ENCODE peak calls at places on chromosome 16, in ten cellular contexts. One of them, this sample, is unnamed.
A peak's percentile ranks its signal among the peaks of the same experiment; 100 is the strongest.

GRCh38 chr16:30041841-30042240 is 10.8 kb upstream of the TLCD3B start:
- DNase-seq in heart left ventricle: no peak
- DNase-seq in kidney: no peak
- DNase-seq in H9: no peak
- DNase-seq in SK-N-SH: no peak
- DNase-seq in gastrocnemius medialis: no peak
- DNase-seq in tibial artery: no peak
- DNase-seq in foreskin keratinocyte: no peak
- DNase-seq in IMR-90: peak; percentile 46
- DNase-seq in right atrium auricular region: no peak
- DNase-seq in this sample: no peak

GRCh38 chr16:52914428-52914827 is 138.3 kb downstream of the CHD9NB start:
- DNase-seq in heart left ventricle: no peak
- DNase-seq in IMR-90: no peak
- DNase-seq in kidney: no peak
- DNase-seq in right atrium auricular region: no peak
- DNase-seq in foreskin keratinocyte: no peak
- DNase-seq in H9: peak; percentile 45
- DNase-seq in SK-N-SH: no peak
- DNase-seq in gastrocnemius medialis: no peak
- DNase-seq in tibial artery: no peak
- DNase-seq in this sample: no peak

GRCh38 chr16:86874141-86874540 is 295.8 kb downstream of the FOXL1 start:
- DNase-seq in kidney: no peak
- DNase-seq in H9: peak; percentile 74
- DNase-seq in tibial artery: no peak
- DNase-seq in IMR-90: no peak
- DNase-seq in SK-N-SH: peak; percentile 62
- DNase-seq in gastrocnemius medialis: no peak
- DNase-seq in heart left ventricle: no peak
- DNase-seq in foreskin keratinocyte: no peak
- DNase-seq in right atrium auricular region: no peak
- DNase-seq in this sample: no peak

GRCh38 chr16:75264999-75265910 is 13.8 kb upstream of the BCAR1 start:
- DNase-seq in H9: no peak
- DNase-seq in heart left ventricle: peak; percentile 66
- DNase-seq in foreskin keratinocyte: no peak
- DNase-seq in IMR-90: no peak
- DNase-seq in tibial artery: no peak
- DNase-seq in kidney: peak; percentile 85
- DNase-seq in SK-N-SH: peak; percentile 76
- DNase-seq in right atrium auricular region: no peak
- DNase-seq in gastrocnemius medialis: no peak
- DNase-seq in this sample: no peak

GRCh38 chr16:55297910-55298175 is 26.2 kb upstream of the IRX6 start:
- DNase-seq in SK-N-SH: no peak
- DNase-seq in H9: no peak
- DNase-seq in heart left ventricle: no peak
- DNase-seq in foreskin keratinocyte: peak; percentile 47
- DNase-seq in tibial artery: no peak
- DNase-seq in right atrium auricular region: no peak
- DNase-seq in kidney: no peak
- DNase-seq in gastrocnemius medialis: no peak
- DNase-seq in IMR-90: peak; percentile 4
- DNase-seq in this sample: no peak

GRCh38 chr16:86930663-86931062 is 352.3 kb downstream of the FOXL1 start:
- DNase-seq in tibial artery: no peak
- DNase-seq in H9: no peak
- DNase-seq in foreskin keratinocyte: no peak
- DNase-seq in IMR-90: no peak
- DNase-seq in SK-N-SH: no peak
- DNase-seq in kidney: no peak
- DNase-seq in gastrocnemius medialis: no peak
- DNase-seq in heart left ventricle: no peak
- DNase-seq in right atrium auricular region: no peak
- DNase-seq in this sample: no peak

GRCh38 chr16:56708418-56708817 is 21.5 kb upstream of the NUP93 start:
- DNase-seq in SK-N-SH: no peak
- DNase-seq in gastrocnemius medialis: no peak
- DNase-seq in tibial artery: no peak
- DNase-seq in heart left ventricle: no peak
- DNase-seq in foreskin keratinocyte: no peak
- DNase-seq in kidney: no peak
- DNase-seq in IMR-90: no peak
- DNase-seq in H9: no peak
- DNase-seq in right atrium auricular region: no peak
- DNase-seq in this sample: no peak

GRCh38 chr16:88121886-88122580 is 170.8 kb downstream of the BANP start:
- DNase-seq in IMR-90: no peak
- DNase-seq in tibial artery: no peak
- DNase-seq in SK-N-SH: no peak
- DNase-seq in foreskin keratinocyte: no peak
- DNase-seq in heart left ventricle: no peak
- DNase-seq in right atrium auricular region: no peak
- DNase-seq in H9: no peak
- DNase-seq in kidney: peak; percentile 63
- DNase-seq in gastrocnemius medialis: no peak
- DNase-seq in this sample: no peak

GRCh38 chr16:50324345-50324744 is 44.4 kb downstream of the BRD7 start:
- DNase-seq in foreskin keratinocyte: no peak
- DNase-seq in gastrocnemius medialis: no peak
- DNase-seq in right atrium auricular region: no peak
- DNase-seq in SK-N-SH: no peak
- DNase-seq in IMR-90: no peak
- DNase-seq in H9: no peak
- DNase-seq in heart left ventricle: no peak
- DNase-seq in kidney: no peak
- DNase-seq in tibial artery: no peak
- DNase-seq in this sample: no peak

GRCh38 chr16:50320310-50320709 is 48.5 kb downstream of the BRD7 start:
- DNase-seq in right atrium auricular region: no peak
- DNase-seq in foreskin keratinocyte: no peak
- DNase-seq in SK-N-SH: no peak
- DNase-seq in IMR-90: no peak
- DNase-seq in tibial artery: no peak
- DNase-seq in H9: no peak
- DNase-seq in heart left ventricle: no peak
- DNase-seq in gastrocnemius medialis: no peak
- DNase-seq in kidney: no peak
- DNase-seq in this sample: no peak

GRCh38 chr16:50326264-50326663 is 42.5 kb downstream of the BRD7 start:
- DNase-seq in IMR-90: no peak
- DNase-seq in H9: no peak
- DNase-seq in foreskin keratinocyte: no peak
- DNase-seq in heart left ventricle: no peak
- DNase-seq in right atrium auricular region: no peak
- DNase-seq in SK-N-SH: no peak
- DNase-seq in kidney: no peak
- DNase-seq in tibial artery: no peak
- DNase-seq in gastrocnemius medialis: no peak
- DNase-seq in this sample: no peak

GRCh38 chr16:50322333-50322732 is 46.5 kb downstream of the BRD7 start:
- DNase-seq in tibial artery: no peak
- DNase-seq in H9: no peak
- DNase-seq in gastrocnemius medialis: no peak
- DNase-seq in IMR-90: no peak
- DNase-seq in foreskin keratinocyte: no peak
- DNase-seq in heart left ventricle: no peak
- DNase-seq in kidney: no peak
- DNase-seq in SK-N-SH: no peak
- DNase-seq in right atrium auricular region: no peak
- DNase-seq in this sample: no peak

DNA sequence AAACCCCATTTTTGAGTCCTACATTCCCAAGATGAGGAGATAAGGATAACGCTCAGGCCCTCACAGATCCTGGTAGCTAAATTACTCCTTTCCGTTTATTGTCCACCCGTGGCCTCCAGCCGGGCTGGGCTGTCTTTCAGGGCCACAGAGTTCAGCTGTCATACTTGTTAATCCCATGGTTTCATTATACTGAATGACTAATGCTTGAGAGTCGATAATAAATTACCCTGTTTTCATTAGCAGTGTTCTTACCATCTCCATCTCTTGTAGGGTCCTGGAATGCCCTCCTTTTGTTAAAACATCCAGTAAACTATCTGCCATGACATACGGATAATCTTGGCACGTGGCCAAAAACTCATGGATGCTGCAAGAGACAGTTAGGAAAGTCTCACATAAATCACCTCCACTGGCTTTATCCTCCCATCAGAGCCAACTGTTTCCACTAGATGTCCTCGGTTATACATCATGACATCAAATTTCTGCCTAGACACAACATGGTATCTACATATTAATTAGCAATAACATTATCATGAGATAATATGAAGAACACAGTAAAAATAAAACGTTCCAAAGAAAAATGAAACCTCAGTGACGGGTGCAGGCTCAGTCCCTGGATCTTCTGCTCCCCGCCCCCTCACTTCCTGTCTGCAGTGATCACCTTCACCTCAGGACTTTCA is 45.3 kb downstream of the BRD7 start:
- DNase-seq in H9: no peak
- DNase-seq in kidney: no peak
- DNase-seq in right atrium auricular region: no peak
- DNase-seq in foreskin keratinocyte: no peak
- DNase-seq in heart left ventricle: no peak
- DNase-seq in IMR-90: peak; percentile 56
- DNase-seq in tibial artery: no peak
- DNase-seq in SK-N-SH: peak; percentile 36
- DNase-seq in gastrocnemius medialis: no peak
- DNase-seq in this sample: no peak
- TF ChIP-seq CTCF in H9: peak; percentile 46
- TF ChIP-seq CTCF in kidney: no peak
- TF ChIP-seq CTCF in right atrium auricular region: no peak
- TF ChIP-seq CTCF in foreskin keratinocyte: peak; percentile 43
- TF ChIP-seq CTCF in heart left ventricle: no peak
- TF ChIP-seq CTCF in IMR-90: peak; percentile 46
- TF ChIP-seq CTCF in tibial artery: no peak
- TF ChIP-seq CTCF in SK-N-SH: peak; percentile 38
- TF ChIP-seq CTCF in gastrocnemius medialis: no peak
- TF ChIP-seq CTCF in this sample: no peak

GRCh38 chr16:8865145-8865882 is 3.5 kb downstream of the CARHSP1 start:
- DNase-seq in SK-N-SH: no peak
- DNase-seq in H9: no peak
- DNase-seq in foreskin keratinocyte: no peak
- DNase-seq in heart left ventricle: no peak
- DNase-seq in IMR-90: no peak
- DNase-seq in right atrium auricular region: no peak
- DNase-seq in kidney: no peak
- DNase-seq in gastrocnemius medialis: no peak
- DNase-seq in tibial artery: no peak
- DNase-seq in this sample: no peak
- H3K4me1 ChIP-seq in SK-N-SH: peaks cover 35% of the 10 kb centered on the region
- H3K4me1 ChIP-seq in H9: peaks cover 20% of the 10 kb centered on the region
- H3K4me1 ChIP-seq in foreskin keratinocyte: peaks cover 9% of the 10 kb centered on the region
- H3K4me1 ChIP-seq in heart left ventricle: peaks cover 33% of the 10 kb centered on the region
- H3K4me1 ChIP-seq in IMR-90: peaks cover 28% of the 10 kb centered on the region
- H3K4me1 ChIP-seq in right atrium auricular region: peaks cover 78% of the 10 kb centered on the region
- H3K4me1 ChIP-seq in kidney: peaks cover 36% of the 10 kb centered on the region
- H3K4me1 ChIP-seq in gastrocnemius medialis: peaks cover 39% of the 10 kb centered on the region
- H3K4me1 ChIP-seq in tibial artery: peaks cover 48% of the 10 kb centered on the region
- H3K4me1 ChIP-seq in this sample: peaks cover 32% of the 10 kb centered on the region

DNA sequence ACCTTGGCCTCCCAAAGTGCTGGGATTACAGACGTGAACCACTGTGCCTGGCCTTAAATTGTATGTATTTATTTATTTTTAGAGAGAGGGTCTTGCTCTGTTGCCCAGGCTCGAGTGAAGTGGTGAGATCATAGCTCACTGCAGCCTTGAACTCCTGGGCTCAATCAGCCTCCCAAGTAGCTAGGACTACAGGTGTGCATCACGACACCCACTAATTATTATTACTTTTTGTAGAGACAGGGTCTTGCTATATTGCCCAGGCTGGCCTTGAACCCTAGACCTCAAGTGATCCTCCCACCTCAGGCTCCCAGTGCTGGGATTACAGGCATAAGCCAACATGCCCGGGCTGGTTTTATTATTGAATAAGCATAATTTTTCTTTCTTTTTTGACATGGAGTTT is 4.1 kb upstream of the NFATC2IP start:
- DNase-seq in SK-N-SH: no peak
- DNase-seq in IMR-90: no peak
- DNase-seq in H9: no peak
- DNase-seq in right atrium auricular region: no peak
- DNase-seq in foreskin keratinocyte: no peak
- DNase-seq in gastrocnemius medialis: no peak
- DNase-seq in kidney: no peak
- DNase-seq in heart left ventricle: no peak
- DNase-seq in tibial artery: no peak
- DNase-seq in this sample: no peak
- TF ChIP-seq CTCF in SK-N-SH: no peak
- TF ChIP-seq CTCF in IMR-90: no peak
- TF ChIP-seq CTCF in H9: no peak
- TF ChIP-seq CTCF in right atrium auricular region: no peak
- TF ChIP-seq CTCF in foreskin keratinocyte: no peak
- TF ChIP-seq CTCF in gastrocnemius medialis: no peak
- TF ChIP-seq CTCF in kidney: no peak
- TF ChIP-seq CTCF in heart left ventricle: no peak
- TF ChIP-seq CTCF in tibial artery: no peak
- TF ChIP-seq CTCF in this sample: no peak

GRCh38 chr16:31132979-31133599 is 2.4 kb downstream of the PRSS8 start:
- DNase-seq in tibial artery: no peak
- DNase-seq in kidney: no peak
- DNase-seq in IMR-90: no peak
- DNase-seq in heart left ventricle: no peak
- DNase-seq in foreskin keratinocyte: no peak
- DNase-seq in right atrium auricular region: no peak
- DNase-seq in gastrocnemius medialis: no peak
- DNase-seq in H9: no peak
- DNase-seq in SK-N-SH: no peak
- DNase-seq in this sample: no peak

GRCh38 chr16:31135535-31136286 is at the start of gene PRSS8:
- DNase-seq in foreskin keratinocyte: no peak
- DNase-seq in kidney: peak; percentile 95
- DNase-seq in tibial artery: no peak
- DNase-seq in gastrocnemius medialis: no peak
- DNase-seq in heart left ventricle: no peak
- DNase-seq in H9: peak; percentile 75
- DNase-seq in right atrium auricular region: no peak
- DNase-seq in SK-N-SH: no peak
- DNase-seq in IMR-90: no peak
- DNase-seq in this sample: no peak

GRCh38 chr16:31132303-31132978 is 3.1 kb downstream of the PRSS8 start:
- DNase-seq in SK-N-SH: no peak
- DNase-seq in heart left ventricle: no peak
- DNase-seq in right atrium auricular region: no peak
- DNase-seq in tibial artery: no peak
- DNase-seq in H9: no peak
- DNase-seq in gastrocnemius medialis: no peak
- DNase-seq in foreskin keratinocyte: no peak
- DNase-seq in kidney: no peak
- DNase-seq in IMR-90: no peak
- DNase-seq in this sample: no peak

GRCh38 chr16:31134625-31135534 is 647 bp downstream of the PRSS8 start:
- DNase-seq in right atrium auricular region: no peak
- DNase-seq in SK-N-SH: no peak
- DNase-seq in IMR-90: no peak
- DNase-seq in gastrocnemius medialis: no peak
- DNase-seq in H9: peak; percentile 80
- DNase-seq in tibial artery: no peak
- DNase-seq in foreskin keratinocyte: no peak
- DNase-seq in heart left ventricle: no peak
- DNase-seq in kidney: no peak
- DNase-seq in this sample: no peak

DNA sequence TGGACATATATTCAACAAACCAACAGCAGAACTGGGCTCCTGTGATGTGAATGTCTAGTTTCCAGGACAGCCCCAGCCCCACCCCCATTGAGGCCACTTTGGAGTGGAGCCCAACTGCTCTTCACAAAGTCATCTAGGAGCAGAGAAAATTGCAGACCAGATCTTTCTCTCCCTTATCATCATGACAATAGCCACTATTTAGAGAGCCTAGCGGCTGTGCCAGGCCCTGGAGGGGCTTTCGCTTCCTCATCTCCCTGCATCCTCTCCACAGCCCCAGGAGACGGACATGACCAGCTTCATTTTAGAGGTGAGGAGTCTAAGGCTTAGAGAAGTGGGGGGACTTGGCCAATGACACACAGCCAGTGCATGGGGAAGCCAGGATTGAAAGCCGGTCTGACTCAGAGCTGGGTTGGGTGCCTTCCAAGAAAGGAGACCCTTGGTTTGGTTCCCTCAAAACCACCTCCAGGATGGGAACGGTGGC is 1.4 kb downstream of the PRSS8 start:
- DNase-seq in gastrocnemius medialis: no peak
- DNase-seq in tibial artery: no peak
- DNase-seq in heart left ventricle: no peak
- DNase-seq in IMR-90: peak; percentile 24
- DNase-seq in right atrium auricular region: no peak
- DNase-seq in H9: no peak
- DNase-seq in kidney: no peak
- DNase-seq in foreskin keratinocyte: no peak
- DNase-seq in SK-N-SH: no peak
- DNase-seq in this sample: no peak
- H3K4me1 ChIP-seq in gastrocnemius medialis: peaks cover 20% of the 10 kb centered on the region
- H3K4me1 ChIP-seq in tibial artery: peaks cover 2% of the 10 kb centered on the region
- H3K4me1 ChIP-seq in heart left ventricle: peaks cover 7% of the 10 kb centered on the region
- H3K4me1 ChIP-seq in IMR-90: peaks cover 12% of the 10 kb centered on the region
- H3K4me1 ChIP-seq in right atrium auricular region: peaks cover 42% of the 10 kb centered on the region
- H3K4me1 ChIP-seq in H9: peaks cover 18% of the 10 kb centered on the region
- H3K4me1 ChIP-seq in kidney: peaks cover 21% of the 10 kb centered on the region
- H3K4me1 ChIP-seq in foreskin keratinocyte: peaks cover 28% of the 10 kb centered on the region
- H3K4me1 ChIP-seq in SK-N-SH: peaks cover 28% of the 10 kb centered on the region
- H3K4me1 ChIP-seq in this sample: peaks cover 8% of the 10 kb centered on the region